ENCODE peak calls at places on chromosome 19, in four cellular contexts. P is dorsolateral prefrontal cortex, I is mucosa of descending colon, L is activated B cell treated with CpG ODN at 0.5 μM for 24 hours. E is an unnamed sample.

GRCh38 chr19:12913011-12913561 is 6.0 kb downstream of the SYCE2 start:
- DNase-seq in L (no peak), P (peak), I (peak), E (peak)

GRCh38 chr19:29771708-29772415 is 39.9 kb upstream of the CCNE1 start:
- DNase-seq in P (no peak), I (peak), L (no peak), E (peak)

GRCh38 chr19:58395220-58395978 is at the start of gene RNF225:
- DNase-seq in L (no peak), P (no peak), I (peak), E (peak)

GRCh38 chr19:10189631-10190425 is 4.9 kb downstream of the DNMT1 start:
- DNase-seq in L (no peak), P (no peak), I (no peak), E (no peak)

GRCh38 chr19:56245062-56245740 is 27.3 kb upstream of the EDDM13 start:
- DNase-seq in I (no peak), L (no peak), P (no peak), E (no peak)

GRCh38 chr19:11088508-11089253 is 582 bp upstream of the LDLR start:
- DNase-seq in P (no peak), L (no peak), I (peak), E (no peak)

GRCh38 chr19:5192568-5192967 is 148.0 kb downstream of the PTPRS start:
- DNase-seq in L (no peak), I (no peak), P (no peak), E (no peak)

GRCh38 chr19:10518444-10519361 is 1.5 kb upstream of the S1PR5 start:
- DNase-seq in I (no peak), L (no peak), P (no peak), E (no peak)

GRCh38 chr19:4866595-4867424 is 657 bp downstream of the PLIN3 start:
- DNase-seq in L (peak), P (no peak), I (peak), E (peak)

GRCh38 chr19:45123440-45123850 is 30.5 kb downstream of the PPP1R37 start:
- DNase-seq in I (peak), P (no peak), L (no peak), E (peak)

GRCh38 chr19:21151460-21151859 is 9.6 kb downstream of the ZNF431 start:
- DNase-seq in L (no peak), I (no peak), P (no peak), E (no peak)

GRCh38 chr19:50794074-50794777 is 4.0 kb downstream of the ACP4 start:
- DNase-seq in I (peak), L (no peak), P (no peak), E (peak)

GRCh38 chr19:29098863-29099481 is 114.0 kb downstream of the UQCRFS1 start:
- DNase-seq in P (no peak), I (peak), L (no peak), E (no peak)

GRCh38 chr19:15935167-15935702 is 906 bp upstream of the CYP4F11 start:
- DNase-seq in L (no peak), P (no peak), I (no peak), E (no peak)

GRCh38 chr19:16825312-16826168 is 3.7 kb upstream of the SIN3B start:
- DNase-seq in L (no peak), I (peak), P (peak), E (peak)

GRCh38 chr19:43555185-43555770 is 20.0 kb downstream of the XRCC1 start:
- DNase-seq in P (peak), I (peak), L (peak), E (peak)

GRCh38 chr19:15115762-15116615 is 8.8 kb downstream of the SYDE1 start:
- DNase-seq in I (no peak), P (no peak), L (no peak), E (no peak)

GRCh38 chr19:46678110-46678732 is 17.2 kb upstream of the DACT3 start:
- DNase-seq in P (no peak), I (no peak), L (peak), E (no peak)

GRCh38 chr19:45863840-45864628 is at the start of gene FOXA3:
- DNase-seq in I (peak), L (peak), P (no peak), E (no peak)

GRCh38 chr19:1612114-1613086 is 7.1 kb upstream of the UQCR11 start:
- DNase-seq in P (no peak), L (no peak), I (no peak), E (no peak)

GRCh38 chr19:53102186-53102585 is 1.0 kb downstream of the ZNF160 start:
- DNase-seq in I (no peak), P (no peak), L (no peak), E (no peak)

GRCh38 chr19:14472202-14472961 is 2.8 kb downstream of the PTGER1 start:
- DNase-seq in L (peak), I (peak), P (no peak), E (no peak)

GRCh38 chr19:46447824-46448223 is 19.1 kb upstream of the PNMA8C start:
- DNase-seq in P (no peak), L (no peak), I (no peak), E (no peak)

GRCh38 chr19:44596428-44597130 is 16.8 kb upstream of the IGSF23 start:
- DNase-seq in L (no peak), I (peak), P (no peak), E (no peak)

GRCh38 chr19:40241809-40242384 is 15.4 kb upstream of the CCNP start:
- DNase-seq in P (peak), L (no peak), I (no peak), E (no peak)

GRCh38 chr19:1060689-1061088 is 6.3 kb upstream of the ARHGAP45 start:
- DNase-seq in P (no peak), L (no peak), I (no peak), E (no peak)

GRCh38 chr19:45768644-45769053 is 403 bp downstream of the SIX5 start:
- DNase-seq in L (peak), I (no peak), P (no peak), E (no peak)

GRCh38 chr19:488505-489417 is 7.5 kb upstream of the MADCAM1 start:
- DNase-seq in I (peak), P (peak), L (peak), E (peak)

GRCh38 chr19:23762548-23762883 is 3.8 kb upstream of the ZNF681 start:
- DNase-seq in I (no peak), L (no peak), P (no peak), E (no peak)

GRCh38 chr19:23762884-23763711 is 4.4 kb upstream of the ZNF681 start:
- DNase-seq in L (peak), P (peak), I (peak), E (peak)

GRCh38 chr19:23758187-23759074 is at the start of gene ZNF681:
- DNase-seq in P (peak), L (peak), I (peak), E (peak)
- TF ChIP-seq CTCF in P (no peak), L (no peak), I (no peak), E (no peak)

GRCh38 chr19:18439025-18439909 is 1.3 kb upstream of the ISYNA1 start:
- DNase-seq in L (no peak), I (no peak), P (no peak), E (no peak)

GRCh38 chr19:18437481-18438330 is at the start of gene ISYNA1:
- DNase-seq in L (no peak), I (peak), P (no peak), E (peak)

GRCh38 chr19:18439910-18440237 is 1.9 kb upstream of the ISYNA1 start:
- DNase-seq in P (no peak), I (no peak), L (no peak), E (no peak)

GRCh38 chr19:18436651-18437478 is 1.1 kb downstream of the ISYNA1 start:
- DNase-seq in L (peak), P (no peak), I (peak), E (peak)

DNA sequence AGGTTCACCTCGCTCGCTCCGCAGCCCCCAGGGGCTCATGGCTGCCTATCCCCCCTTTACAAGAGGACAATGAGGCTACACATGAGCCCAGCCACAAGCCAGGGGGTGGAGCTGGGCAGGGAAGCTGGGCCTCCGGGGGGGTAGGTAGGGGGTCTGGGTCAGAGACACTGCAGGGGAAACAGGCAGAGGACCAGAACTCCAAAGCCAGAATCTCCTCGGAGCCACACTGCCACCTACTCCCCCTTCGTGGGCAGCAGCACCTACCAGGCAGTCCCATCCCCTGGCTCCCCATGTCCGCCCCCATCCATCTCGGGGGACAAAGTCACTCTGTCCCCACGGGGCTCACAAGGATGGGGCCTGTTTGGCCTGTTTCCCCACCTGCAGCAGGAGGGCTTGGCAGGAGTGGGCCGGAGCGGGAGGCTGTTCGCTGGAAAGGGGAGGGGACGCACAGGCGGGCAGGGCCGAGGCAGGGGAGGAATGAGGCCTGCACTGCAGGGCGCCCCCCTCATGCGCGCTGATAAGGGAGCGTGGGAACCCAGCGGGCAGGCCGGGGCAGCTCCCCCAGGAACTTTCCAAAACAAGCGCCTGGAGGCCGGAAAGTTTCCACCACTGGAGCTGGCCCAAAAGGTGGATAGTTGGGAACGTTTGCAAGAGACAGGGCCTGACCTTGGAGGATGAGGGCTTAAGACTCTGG is 545 bp upstream of the ISYNA1 start:
- DNase-seq in I (no peak), P (no peak), L (no peak), E (peak)
- TF ChIP-seq CTCF in I (no peak), P (no peak), L (no peak), E (peak)

GRCh38 chr19:37885392-37885791 is 21.0 kb downstream of the WDR87 start:
- DNase-seq in I (no peak), P (no peak), L (no peak), E (no peak)
- TF ChIP-seq CTCF in I (no peak), P (no peak), L (no peak), E (no peak)

GRCh38 chr19:35669566-35669965 is 3.2 kb downstream of the UPK1A start:
- DNase-seq in I (no peak), L (no peak), P (no peak), E (no peak)

GRCh38 chr19:35670686-35671085 is 4.4 kb downstream of the UPK1A start:
- DNase-seq in P (no peak), I (no peak), L (no peak), E (no peak)

GRCh38 chr19:35669974-35670373 is 3.7 kb downstream of the UPK1A start:
- DNase-seq in I (no peak), P (no peak), L (no peak), E (no peak)

GRCh38 chr19:35673121-35673804 is 6.9 kb downstream of the UPK1A start:
- DNase-seq in I (peak), P (no peak), L (no peak), E (no peak)

GRCh38 chr19:35671818-35672217 is 5.5 kb downstream of the UPK1A start:
- DNase-seq in L (no peak), I (no peak), P (no peak), E (no peak)
- TF ChIP-seq CTCF in L (no peak), I (no peak), P (no peak), E (no peak)

GRCh38 chr19:7641288-7642276 is 4.7 kb downstream of the STXBP2 start:
- DNase-seq in P (no peak), L (no peak), I (no peak), E (no peak)
- TF ChIP-seq CTCF in P (no peak), L (no peak), I (no peak), E (no peak)

DNA sequence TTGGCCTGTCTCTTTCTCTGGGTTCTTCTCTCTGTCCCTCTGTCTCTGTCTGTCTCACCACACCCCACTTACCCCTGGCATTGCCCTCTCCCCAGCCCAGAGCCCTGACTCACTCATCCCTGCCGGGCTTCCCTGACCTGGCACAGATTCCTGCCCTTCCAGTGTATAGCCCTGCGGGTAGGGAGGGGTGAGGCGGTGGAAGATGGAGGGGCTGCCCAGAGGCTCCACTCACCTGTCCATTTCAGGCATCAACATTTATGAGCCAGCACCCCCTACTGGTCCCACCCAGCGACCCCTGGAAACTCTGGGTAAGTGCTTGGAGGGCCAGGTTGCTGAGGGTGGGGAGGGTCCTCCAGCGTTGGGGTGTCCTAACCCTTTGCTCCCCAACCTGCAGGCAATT is 1.0 kb downstream of the NCCRP1 start:
- DNase-seq in P (no peak), I (no peak), L (no peak), E (no peak)
- TF ChIP-seq CTCF in P (no peak), I (no peak), L (no peak), E (no peak)

GRCh38 chr19:19026299-19026971 is 6.9 kb downstream of the SUGP2 start:
- DNase-seq in P (no peak), L (no peak), I (peak), E (peak)
- TF ChIP-seq CTCF in P (no peak), L (no peak), I (no peak), E (peak)

GRCh38 chr19:6733338-6734095 is 3.9 kb downstream of the GPR108 start:
- DNase-seq in L (no peak), I (no peak), P (no peak), E (no peak)
- TF ChIP-seq CTCF in L (no peak), I (no peak), P (no peak), E (no peak)

GRCh38 chr19:6522712-6523111 is 8.1 kb upstream of the TNFSF9 start:
- DNase-seq in L (no peak), I (no peak), P (no peak), E (no peak)
- TF ChIP-seq CTCF in L (no peak), I (no peak), P (no peak), E (no peak)

DNA sequence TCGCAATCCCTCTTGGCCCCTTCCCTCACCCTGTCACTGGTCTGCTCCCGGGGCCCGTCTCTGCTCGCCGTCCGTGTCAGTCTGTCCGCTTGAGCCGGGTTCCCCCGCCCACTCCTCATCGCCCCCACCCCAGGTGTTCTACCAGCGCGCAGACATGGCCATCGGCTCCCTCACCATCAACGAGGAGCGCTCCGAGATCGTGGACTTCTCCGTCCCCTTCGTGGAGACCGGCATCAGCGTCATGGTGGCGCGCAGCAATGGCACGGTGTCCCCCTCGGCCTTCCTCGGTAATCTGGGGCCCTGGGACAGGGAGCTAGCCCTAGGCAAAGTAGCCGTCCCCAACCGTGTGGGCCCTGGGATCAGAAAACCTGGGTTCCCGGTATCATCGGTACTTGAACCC is 22.4 kb downstream of the GRIN2D start:
- DNase-seq in I (no peak), P (no peak), L (no peak), E (no peak)
- TF ChIP-seq CTCF in I (no peak), P (no peak), L (no peak), E (no peak)

E was measured in prostate gland.